ENCODE peak calls at places on chromosomes 11 and 22, in four cellular contexts. K, H, U and A are unnamed samples.

GRCh38 chr22:36227396-36227795 is 11.9 kb downstream of the APOL2 start:
- DNase-seq in K (peak; percentile 16), H (no peak), U (no peak), A (no peak)

GRCh38 chr11:5004429-5005274 is 10.0 kb downstream of the OR51L1 start:
- DNase-seq in K (peak; percentile 41), H (peak; percentile 66), U (no peak), A (peak; percentile 35)

GRCh38 chr11:120243221-120243620 is 3.3 kb downstream of the POU2F3 start:
- DNase-seq in K (no peak), H (no peak), U (no peak), A (no peak)

GRCh38 chr11:1656061-1656441 is 26.5 kb downstream of the KRTAP5-5 start:
- DNase-seq in K (no peak), H (no peak), U (no peak), A (no peak)

GRCh38 chr11:80241766-80242165 is 800.9 kb upstream of the TENM4 start:
- DNase-seq in K (no peak), H (no peak), U (no peak), A (no peak)

GRCh38 chr11:110755961-110756360 is 43.7 kb upstream of the ARHGAP20 start:
- DNase-seq in K (no peak), H (no peak), U (no peak), A (no peak)

GRCh38 chr22:31272522-31273446 is 19.5 kb downstream of the PIK3IP1 start:
- DNase-seq in K (peak; percentile 66), H (peak; percentile 76), U (peak; percentile 77), A (peak; percentile 54)

GRCh38 chr11:31160504-31161422 is 208.8 kb downstream of the DCDC1 start:
- DNase-seq in K (no peak), H (peak; percentile 14), U (no peak), A (no peak)